ENCODE peak calls at places on chromosome 7, in seven cellular contexts. One of them, this sample, is unnamed.
A peak's percentile ranks its signal among the peaks of the same experiment; 100 is the strongest.

GRCh38 chr7:100446040-100446439 is 9.7 kb upstream of the PPP1R35 start:
- DNase-seq in T-cell: no peak
- DNase-seq in cardiac muscle cell: peak; percentile 62
- DNase-seq in A549: no peak
- DNase-seq in activated T-cell treated with anti-CD3 and anti-CD28 coated beads for 1 hour: no peak
- DNase-seq in iris pigment epithelial cell: peak; percentile 53
- DNase-seq in HL-60: no peak
- DNase-seq in this sample: no peak

GRCh38 chr7:104805449-104806317 is 208.3 kb upstream of the KMT2E start:
- DNase-seq in cardiac muscle cell: no peak
- DNase-seq in HL-60: no peak
- DNase-seq in iris pigment epithelial cell: no peak
- DNase-seq in A549: no peak
- DNase-seq in T-cell: no peak
- DNase-seq in activated T-cell treated with anti-CD3 and anti-CD28 coated beads for 1 hour: no peak
- DNase-seq in this sample: no peak

GRCh38 chr7:50266893-50267386 is 37.6 kb upstream of the IKZF1 start:
- DNase-seq in T-cell: peak; percentile 79
- DNase-seq in activated T-cell treated with anti-CD3 and anti-CD28 coated beads for 1 hour: peak; percentile 56
- DNase-seq in cardiac muscle cell: no peak
- DNase-seq in iris pigment epithelial cell: no peak
- DNase-seq in A549: no peak
- DNase-seq in HL-60: peak; percentile 74
- DNase-seq in this sample: peak; percentile 33

GRCh38 chr7:51426163-51426562 is 109.6 kb upstream of the COBL start:
- DNase-seq in activated T-cell treated with anti-CD3 and anti-CD28 coated beads for 1 hour: no peak
- DNase-seq in iris pigment epithelial cell: no peak
- DNase-seq in HL-60: no peak
- DNase-seq in cardiac muscle cell: no peak
- DNase-seq in T-cell: no peak
- DNase-seq in A549: no peak
- DNase-seq in this sample: no peak

GRCh38 chr7:3722396-3722846 is 421.4 kb downstream of the SDK1 start:
- DNase-seq in cardiac muscle cell: peak; percentile 2
- DNase-seq in activated T-cell treated with anti-CD3 and anti-CD28 coated beads for 1 hour: peak; percentile 2
- DNase-seq in T-cell: peak; percentile 36
- DNase-seq in iris pigment epithelial cell: peak; percentile 37
- DNase-seq in HL-60: no peak
- DNase-seq in A549: peak; percentile 26
- DNase-seq in this sample: peak; percentile 40

GRCh38 chr7:92417913-92418312 is 29.4 kb upstream of the GATAD1 start:
- DNase-seq in activated T-cell treated with anti-CD3 and anti-CD28 coated beads for 1 hour: no peak
- DNase-seq in A549: no peak
- DNase-seq in HL-60: no peak
- DNase-seq in iris pigment epithelial cell: no peak
- DNase-seq in T-cell: no peak
- DNase-seq in cardiac muscle cell: peak; percentile 19
- DNase-seq in this sample: no peak

GRCh38 chr7:142030294-142030693 is 34.6 kb downstream of the MGAM start:
- DNase-seq in iris pigment epithelial cell: peak; percentile 31
- DNase-seq in HL-60: peak; percentile 43
- DNase-seq in A549: peak; percentile 37
- DNase-seq in T-cell: no peak
- DNase-seq in cardiac muscle cell: no peak
- DNase-seq in activated T-cell treated with anti-CD3 and anti-CD28 coated beads for 1 hour: no peak
- DNase-seq in this sample: no peak

GRCh38 chr7:131327049-131327625 is 539 bp upstream of the MKLN1 start:
- DNase-seq in cardiac muscle cell: peak; percentile 82
- DNase-seq in iris pigment epithelial cell: peak; percentile 66
- DNase-seq in HL-60: no peak
- DNase-seq in A549: peak; percentile 77
- DNase-seq in T-cell: no peak
- DNase-seq in activated T-cell treated with anti-CD3 and anti-CD28 coated beads for 1 hour: no peak
- DNase-seq in this sample: no peak

GRCh38 chr7:79495544-79496272 is 42.2 kb upstream of the MAGI2 start:
- DNase-seq in A549: no peak
- DNase-seq in T-cell: no peak
- DNase-seq in cardiac muscle cell: peak; percentile 81
- DNase-seq in HL-60: no peak
- DNase-seq in iris pigment epithelial cell: peak; percentile 91
- DNase-seq in activated T-cell treated with anti-CD3 and anti-CD28 coated beads for 1 hour: no peak
- DNase-seq in this sample: no peak

GRCh38 chr7:23544913-23545354 is 13.2 kb upstream of the TRA2A start:
- DNase-seq in activated T-cell treated with anti-CD3 and anti-CD28 coated beads for 1 hour: no peak
- DNase-seq in T-cell: no peak
- DNase-seq in HL-60: no peak
- DNase-seq in iris pigment epithelial cell: peak; percentile 42
- DNase-seq in A549: peak; percentile 65
- DNase-seq in cardiac muscle cell: peak; percentile 35
- DNase-seq in this sample: peak; percentile 8

GRCh38 chr7:131653418-131654248 is 97.2 kb upstream of the PODXL start:
- DNase-seq in iris pigment epithelial cell: peak; percentile 6
- DNase-seq in A549: peak; percentile 47
- DNase-seq in cardiac muscle cell: no peak
- DNase-seq in HL-60: no peak
- DNase-seq in activated T-cell treated with anti-CD3 and anti-CD28 coated beads for 1 hour: no peak
- DNase-seq in T-cell: no peak
- DNase-seq in this sample: no peak

GRCh38 chr7:28685660-28686417 is 272.3 kb downstream of the TRIL start:
- DNase-seq in A549: peak; percentile 85
- DNase-seq in activated T-cell treated with anti-CD3 and anti-CD28 coated beads for 1 hour: no peak
- DNase-seq in HL-60: peak; percentile 57
- DNase-seq in cardiac muscle cell: peak; percentile 99
- DNase-seq in T-cell: no peak
- DNase-seq in iris pigment epithelial cell: peak; percentile 99
- DNase-seq in this sample: peak; percentile 96

GRCh38 chr7:3578399-3578798 is 277.3 kb downstream of the SDK1 start:
- DNase-seq in iris pigment epithelial cell: no peak
- DNase-seq in A549: no peak
- DNase-seq in cardiac muscle cell: no peak
- DNase-seq in T-cell: no peak
- DNase-seq in activated T-cell treated with anti-CD3 and anti-CD28 coated beads for 1 hour: no peak
- DNase-seq in HL-60: no peak
- DNase-seq in this sample: no peak

This sample was measured in body of pancreas.